ENCODE peak calls at places on chromosomes 1 and 21, in ten cellular contexts. O is HEK293T, T is colonic mucosa, I is AG09309, Q is RPMI8226, D is left ventricle myocardium inferior, E is GM23248, L is ACHN, V is NCI-H1436, W is left cardiac atrium. A is an unnamed sample.

GRCh38 chr1:90761156-90761555 is 44.1 kb upstream of the BARHL2 start:
- DNase-seq in L (no peak), I (no peak), O (no peak), E (no peak), Q (no peak), T (no peak), W (no peak), D (no peak), V (no peak), A (peak)

GRCh38 chr1:232084584-232085223 is 458.1 kb downstream of the DISC1 start:
- DNase-seq in L (peak), W (no peak), E (peak), Q (peak), O (peak), I (no peak), V (no peak), D (no peak), T (no peak), A (no peak)

GRCh38 chr1:232319518-232319917 is 310.4 kb downstream of the SIPA1L2 start:
- DNase-seq in V (no peak), Q (no peak), D (no peak), W (no peak), E (no peak), O (no peak), L (no peak), I (no peak), T (no peak), A (no peak)

GRCh38 chr21:37528150-37528937 is 161.8 kb downstream of the DYRK1A start:
- DNase-seq in I (no peak), D (no peak), T (no peak), W (no peak), L (no peak), V (no peak), E (no peak), O (no peak), Q (no peak), A (no peak)

GRCh38 chr1:36377776-36378175 is 7.9 kb downstream of the STK40 start:
- DNase-seq in T (no peak), V (no peak), W (no peak), Q (no peak), E (no peak), I (no peak), O (no peak), D (no peak), L (no peak), A (no peak)

GRCh38 chr1:198316681-198317080 is 159.9 kb downstream of the NEK7 start:
- DNase-seq in T (no peak), W (no peak), V (no peak), Q (no peak), D (no peak), L (no peak), I (no peak), E (no peak), O (no peak), A (no peak)

GRCh38 chr1:205813755-205814058 is 709 bp upstream of the SLC41A1 start:
- DNase-seq in I (no peak), E (no peak), T (no peak), L (no peak), D (peak), Q (no peak), V (no peak), O (peak), W (no peak), A (no peak)

GRCh38 chr1:17475729-17476128 is 36.3 kb upstream of the RCC2 start:
- DNase-seq in L (peak), T (no peak), D (no peak), V (no peak), I (peak), W (peak), E (peak), Q (no peak), O (no peak), A (no peak)

GRCh38 chr1:204647114-204647804 is 38.3 kb downstream of the LRRN2 start:
- DNase-seq in Q (peak), E (peak), O (no peak), W (no peak), T (peak), D (no peak), V (no peak), I (no peak), L (peak), A (no peak)

GRCh38 chr1:71330991-71331390 is 250.2 kb upstream of the ZRANB2 start:
- DNase-seq in I (no peak), E (no peak), W (no peak), L (no peak), Q (no peak), D (no peak), T (no peak), O (no peak), V (no peak), A (no peak)

GRCh38 chr1:214546886-214547641 is 4.3 kb downstream of the PTPN14 start:
- DNase-seq in W (no peak), E (no peak), I (no peak), D (no peak), V (no peak), O (no peak), T (no peak), Q (no peak), L (peak), A (no peak)

GRCh38 chr1:212225416-212225815 is 59.8 kb upstream of the PPP2R5A start:
- DNase-seq in L (no peak), T (no peak), I (no peak), E (no peak), W (no peak), V (no peak), Q (no peak), O (no peak), D (no peak), A (no peak)

GRCh38 chr1:166170726-166171125 is 3.9 kb upstream of the FAM78B start:
- DNase-seq in W (no peak), E (no peak), T (no peak), V (no peak), O (no peak), I (no peak), Q (no peak), D (no peak), L (no peak), A (no peak)

GRCh38 chr1:62425041-62425440 is 11.8 kb upstream of the USP1 start:
- DNase-seq in V (no peak), O (no peak), E (no peak), I (no peak), L (no peak), T (no peak), Q (no peak), D (no peak), W (no peak), A (no peak)

GRCh38 chr1:204190212-204191211 is 5.8 kb downstream of the KISS1 start:
- DNase-seq in O (no peak), D (no peak), I (peak), E (peak), W (peak), L (peak), Q (no peak), V (peak), T (peak), A (peak)

GRCh38 chr1:30738040-30738441 is 14.7 kb upstream of the MATN1 start:
- DNase-seq in O (no peak), W (no peak), D (no peak), Q (no peak), E (no peak), L (no peak), V (no peak), I (no peak), T (no peak), A (no peak)

GRCh38 chr1:3038571-3039181 is 17.4 kb downstream of the ACTRT2 start:
- DNase-seq in V (no peak), I (no peak), T (no peak), L (no peak), D (no peak), Q (no peak), E (no peak), W (no peak), O (no peak), A (no peak)